ENCODE peak calls at places on chromosomes 1 and 21, in six cellular contexts. One of them, this sample, is unnamed.

GRCh38 chr1:33560680-33561079 is 88.2 kb downstream of the ZSCAN20 start:
- DNase-seq in IMR-90: peak; percentile 8
- DNase-seq in cardiac muscle cell: no peak
- DNase-seq in uterus: no peak
- DNase-seq in OCI-LY7: no peak
- DNase-seq in colonic mucosa: no peak
- DNase-seq in this sample: no peak

GRCh38 chr1:31111290-31111951 is 45.9 kb upstream of the PUM1 start:
- DNase-seq in cardiac muscle cell: no peak
- DNase-seq in uterus: no peak
- DNase-seq in colonic mucosa: peak; percentile 68
- DNase-seq in IMR-90: peak; percentile 34
- DNase-seq in OCI-LY7: no peak
- DNase-seq in this sample: no peak

GRCh38 chr1:54794401-54795099 is 6.6 kb downstream of the TTC22 start:
- DNase-seq in IMR-90: peak; percentile 4
- DNase-seq in colonic mucosa: peak; percentile 84
- DNase-seq in OCI-LY7: no peak
- DNase-seq in cardiac muscle cell: no peak
- DNase-seq in uterus: no peak
- DNase-seq in this sample: no peak

GRCh38 chr21:35249636-35250035 is 200.5 kb upstream of the RUNX1 start:
- DNase-seq in IMR-90: no peak
- DNase-seq in uterus: no peak
- DNase-seq in cardiac muscle cell: no peak
- DNase-seq in colonic mucosa: no peak
- DNase-seq in OCI-LY7: no peak
- DNase-seq in this sample: no peak

GRCh38 chr1:223214272-223214807 is 71.3 kb upstream of the TLR5 start:
- DNase-seq in colonic mucosa: no peak
- DNase-seq in OCI-LY7: no peak
- DNase-seq in cardiac muscle cell: no peak
- DNase-seq in IMR-90: no peak
- DNase-seq in uterus: no peak
- DNase-seq in this sample: no peak

GRCh38 chr1:103145449-103145848 is 37.1 kb upstream of the COL11A1 start:
- DNase-seq in IMR-90: no peak
- DNase-seq in uterus: no peak
- DNase-seq in colonic mucosa: no peak
- DNase-seq in OCI-LY7: no peak
- DNase-seq in cardiac muscle cell: no peak
- DNase-seq in this sample: no peak

GRCh38 chr1:206081811-206082210 is 28.8 kb downstream of the RHEX start:
- DNase-seq in IMR-90: no peak
- DNase-seq in uterus: peak; percentile 34
- DNase-seq in OCI-LY7: no peak
- DNase-seq in colonic mucosa: no peak
- DNase-seq in cardiac muscle cell: no peak
- DNase-seq in this sample: no peak

GRCh38 chr1:25082216-25082899 is 149.9 kb downstream of the SYF2 start:
- DNase-seq in IMR-90: peak; percentile 39
- DNase-seq in OCI-LY7: no peak
- DNase-seq in uterus: no peak
- DNase-seq in colonic mucosa: no peak
- DNase-seq in cardiac muscle cell: no peak
- DNase-seq in this sample: no peak

GRCh38 chr1:94612555-94613204 is 71.1 kb upstream of the F3 start:
- DNase-seq in cardiac muscle cell: no peak
- DNase-seq in colonic mucosa: no peak
- DNase-seq in OCI-LY7: no peak
- DNase-seq in IMR-90: no peak
- DNase-seq in uterus: no peak
- DNase-seq in this sample: no peak

GRCh38 chr1:231603598-231604275 is 22.9 kb upstream of the DISC1 start:
- DNase-seq in OCI-LY7: peak; percentile 65
- DNase-seq in uterus: peak; percentile 30
- DNase-seq in IMR-90: peak; percentile 54
- DNase-seq in cardiac muscle cell: peak; percentile 59
- DNase-seq in colonic mucosa: peak; percentile 59
- DNase-seq in this sample: peak; percentile 67

GRCh38 chr1:170445096-170445495 is 86.9 kb upstream of the GORAB start:
- DNase-seq in cardiac muscle cell: no peak
- DNase-seq in IMR-90: peak; percentile 84
- DNase-seq in uterus: no peak
- DNase-seq in OCI-LY7: no peak
- DNase-seq in colonic mucosa: no peak
- DNase-seq in this sample: no peak

GRCh38 chr1:19321071-19321470 is 8.9 kb downstream of the SLC66A1 start:
- DNase-seq in uterus: no peak
- DNase-seq in OCI-LY7: no peak
- DNase-seq in IMR-90: no peak
- DNase-seq in colonic mucosa: no peak
- DNase-seq in cardiac muscle cell: no peak
- DNase-seq in this sample: no peak

GRCh38 chr1:30754684-30755171 is 2.8 kb downstream of the LAPTM5 start:
- DNase-seq in colonic mucosa: no peak
- DNase-seq in OCI-LY7: peak; percentile 99
- DNase-seq in cardiac muscle cell: no peak
- DNase-seq in IMR-90: no peak
- DNase-seq in uterus: no peak
- DNase-seq in this sample: no peak

GRCh38 chr21:36477559-36477958 is 2.4 kb downstream of the CLDN14 start:
- DNase-seq in uterus: no peak
- DNase-seq in cardiac muscle cell: peak; percentile 75
- DNase-seq in OCI-LY7: no peak
- DNase-seq in IMR-90: no peak
- DNase-seq in colonic mucosa: no peak
- DNase-seq in this sample: no peak

GRCh38 chr1:119631433-119632102 is 16.5 kb downstream of the ZNF697 start:
- DNase-seq in OCI-LY7: no peak
- DNase-seq in IMR-90: peak; percentile 72
- DNase-seq in colonic mucosa: peak; percentile 86
- DNase-seq in cardiac muscle cell: peak; percentile 42
- DNase-seq in uterus: peak; percentile 86
- DNase-seq in this sample: no peak

GRCh38 chr1:82695443-82695842 is 894.7 kb downstream of the ADGRL2 start:
- DNase-seq in cardiac muscle cell: no peak
- DNase-seq in uterus: no peak
- DNase-seq in OCI-LY7: no peak
- DNase-seq in IMR-90: no peak
- DNase-seq in colonic mucosa: no peak
- DNase-seq in this sample: no peak

GRCh38 chr1:42328047-42328625 is 6.9 kb downstream of the FOXJ3 start:
- DNase-seq in colonic mucosa: no peak
- DNase-seq in IMR-90: no peak
- DNase-seq in cardiac muscle cell: no peak
- DNase-seq in uterus: no peak
- DNase-seq in OCI-LY7: no peak
- DNase-seq in this sample: no peak

GRCh38 chr21:42607525-42608102 is 45.8 kb upstream of the PDE9A start:
- DNase-seq in colonic mucosa: no peak
- DNase-seq in cardiac muscle cell: no peak
- DNase-seq in IMR-90: no peak
- DNase-seq in OCI-LY7: no peak
- DNase-seq in uterus: no peak
- DNase-seq in this sample: no peak

GRCh38 chr1:203930343-203930742 is 68.9 kb downstream of the SNRPE start:
- DNase-seq in colonic mucosa: no peak
- DNase-seq in uterus: no peak
- DNase-seq in cardiac muscle cell: no peak
- DNase-seq in IMR-90: peak; percentile 66
- DNase-seq in OCI-LY7: no peak
- DNase-seq in this sample: no peak

GRCh38 chr1:230415405-230416119 is 10.6 kb downstream of the PGBD5 start:
- DNase-seq in colonic mucosa: no peak
- DNase-seq in cardiac muscle cell: no peak
- DNase-seq in OCI-LY7: no peak
- DNase-seq in IMR-90: no peak
- DNase-seq in uterus: no peak
- DNase-seq in this sample: no peak

GRCh38 chr1:100347009-100347966 is 5.0 kb upstream of the CDC14A start:
- DNase-seq in cardiac muscle cell: no peak
- DNase-seq in colonic mucosa: no peak
- DNase-seq in uterus: no peak
- DNase-seq in IMR-90: peak; percentile 48
- DNase-seq in OCI-LY7: no peak
- DNase-seq in this sample: no peak

GRCh38 chr1:19441048-19441447 is 44.3 kb downstream of the CAPZB start:
- DNase-seq in uterus: no peak
- DNase-seq in cardiac muscle cell: no peak
- DNase-seq in colonic mucosa: no peak
- DNase-seq in IMR-90: no peak
- DNase-seq in OCI-LY7: no peak
- DNase-seq in this sample: no peak

GRCh38 chr1:219771039-219771438 is 157.3 kb downstream of the SLC30A10 start:
- DNase-seq in uterus: no peak
- DNase-seq in cardiac muscle cell: no peak
- DNase-seq in colonic mucosa: no peak
- DNase-seq in IMR-90: peak; percentile 97
- DNase-seq in OCI-LY7: no peak
- DNase-seq in this sample: no peak

GRCh38 chr21:26115346-26115745 is 55.2 kb downstream of the APP start:
- DNase-seq in uterus: no peak
- DNase-seq in OCI-LY7: no peak
- DNase-seq in colonic mucosa: no peak
- DNase-seq in IMR-90: no peak
- DNase-seq in cardiac muscle cell: no peak
- DNase-seq in this sample: no peak

DNA sequence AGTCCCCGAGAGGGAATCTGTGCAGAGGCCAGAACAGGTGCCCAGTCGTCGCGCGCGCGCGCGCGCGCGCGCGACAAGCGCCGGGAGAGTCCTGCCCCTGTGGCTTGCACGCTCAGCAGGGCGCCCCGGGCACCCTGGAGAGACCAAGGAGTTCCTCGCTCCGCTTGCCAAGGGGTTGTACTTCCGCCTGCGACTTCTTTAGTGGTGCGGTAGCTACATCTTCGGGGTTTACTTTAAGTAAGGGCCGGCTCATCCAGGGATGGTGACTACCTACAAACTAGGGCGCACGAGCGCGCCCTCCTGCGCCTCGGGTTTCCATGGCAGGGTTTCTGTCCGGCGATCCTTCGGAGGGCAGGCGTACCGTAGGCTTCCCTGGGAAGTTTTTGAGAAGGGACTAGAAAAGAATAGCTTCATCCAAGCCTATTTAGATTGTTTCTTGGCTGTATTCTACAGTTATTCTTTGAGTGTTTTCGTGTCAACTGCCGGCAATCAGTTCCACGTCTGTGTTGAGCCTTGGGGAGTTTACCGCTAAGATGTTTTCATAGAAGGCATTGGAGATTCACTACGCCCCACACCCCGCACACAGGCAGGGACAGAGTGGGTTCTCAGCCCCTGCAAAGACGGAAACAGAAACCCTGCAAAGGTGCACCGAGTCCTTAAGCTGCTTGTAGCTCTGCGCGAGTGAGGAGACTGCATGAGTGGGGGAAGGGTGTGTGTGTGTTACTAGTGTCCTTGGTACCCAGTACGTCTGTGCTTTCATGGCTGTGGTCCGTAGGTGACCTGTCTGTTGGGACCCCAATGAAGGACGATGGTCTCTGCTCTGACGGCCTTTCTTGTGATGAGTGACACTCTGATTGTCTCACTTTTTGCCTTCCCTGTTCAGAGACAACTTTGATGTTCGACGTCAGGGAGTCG is 1.7 kb downstream of the LHX4 start:
- DNase-seq in IMR-90: peak; percentile 45
- DNase-seq in colonic mucosa: peak; percentile 37
- DNase-seq in uterus: no peak
- DNase-seq in cardiac muscle cell: peak; percentile 47
- DNase-seq in OCI-LY7: peak; percentile 19
- DNase-seq in this sample: no peak
- H3K27ac ChIP-seq in IMR-90: no peak overlapping the region
- H3K27ac ChIP-seq in colonic mucosa: no peak overlapping the region
- H3K27ac ChIP-seq in uterus: no peak overlapping the region
- H3K27ac ChIP-seq in cardiac muscle cell: no peak overlapping the region
- H3K27ac ChIP-seq in OCI-LY7: no peak overlapping the region
- H3K27ac ChIP-seq in this sample: no peak overlapping the region

GRCh38 chr1:111735858-111736544 is 3.2 kb downstream of the INKA2 start:
- DNase-seq in colonic mucosa: no peak
- DNase-seq in cardiac muscle cell: peak; percentile 78
- DNase-seq in IMR-90: peak; percentile 47
- DNase-seq in OCI-LY7: no peak
- DNase-seq in uterus: peak; percentile 11
- DNase-seq in this sample: no peak

GRCh38 chr1:111737216-111738132 is 1.7 kb downstream of the INKA2 start:
- DNase-seq in colonic mucosa: no peak
- DNase-seq in IMR-90: no peak
- DNase-seq in OCI-LY7: peak; percentile 63
- DNase-seq in cardiac muscle cell: no peak
- DNase-seq in uterus: peak; percentile 10
- DNase-seq in this sample: no peak

GRCh38 chr1:111735321-111735720 is 3.9 kb downstream of the INKA2 start:
- DNase-seq in uterus: no peak
- DNase-seq in OCI-LY7: no peak
- DNase-seq in cardiac muscle cell: no peak
- DNase-seq in IMR-90: peak; percentile 48
- DNase-seq in colonic mucosa: no peak
- DNase-seq in this sample: no peak

GRCh38 chr1:111738133-111738435 is 1.1 kb downstream of the INKA2 start:
- DNase-seq in cardiac muscle cell: no peak
- DNase-seq in uterus: no peak
- DNase-seq in OCI-LY7: no peak
- DNase-seq in colonic mucosa: no peak
- DNase-seq in IMR-90: no peak
- DNase-seq in this sample: no peak

GRCh38 chr1:111736548-111737215 is 2.5 kb downstream of the INKA2 start:
- DNase-seq in IMR-90: peak; percentile 45
- DNase-seq in OCI-LY7: no peak
- DNase-seq in cardiac muscle cell: no peak
- DNase-seq in colonic mucosa: no peak
- DNase-seq in uterus: peak; percentile 29
- DNase-seq in this sample: no peak
- H3K27ac ChIP-seq in IMR-90: peak overlapping the region; percentile 38
- H3K27ac ChIP-seq in OCI-LY7: no peak overlapping the region
- H3K27ac ChIP-seq in cardiac muscle cell: peak overlapping the region; percentile 72
- H3K27ac ChIP-seq in colonic mucosa: no peak overlapping the region
- H3K27ac ChIP-seq in uterus: peak overlapping the region; percentile 88
- H3K27ac ChIP-seq in this sample: no peak overlapping the region

DNA sequence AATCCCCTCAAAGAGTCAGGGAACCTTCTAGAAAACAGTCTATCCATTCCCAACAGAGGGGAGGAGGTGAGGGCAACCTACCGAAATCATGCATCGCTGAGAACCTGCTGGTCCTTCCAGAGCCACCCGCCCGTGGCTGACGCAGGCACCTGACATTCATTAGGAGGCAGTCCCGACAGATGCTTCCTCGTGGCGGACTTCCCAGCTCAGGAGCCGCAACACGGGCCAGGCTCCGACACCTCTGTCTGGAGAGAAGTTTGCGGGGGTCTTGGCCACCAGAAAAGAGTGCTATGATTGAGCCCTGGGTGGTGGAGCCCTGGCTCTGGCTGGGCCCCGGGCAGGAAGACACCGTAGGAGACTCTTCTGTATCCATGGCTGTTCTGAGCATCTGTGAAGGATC is 86.4 kb upstream of the ARHGEF16 start:
- DNase-seq in colonic mucosa: no peak
- DNase-seq in IMR-90: no peak
- DNase-seq in cardiac muscle cell: no peak
- DNase-seq in uterus: no peak
- DNase-seq in OCI-LY7: no peak
- DNase-seq in this sample: no peak
- H3K27ac ChIP-seq in colonic mucosa: no peak overlapping the region
- H3K27ac ChIP-seq in IMR-90: no peak overlapping the region
- H3K27ac ChIP-seq in cardiac muscle cell: no peak overlapping the region
- H3K27ac ChIP-seq in uterus: peak overlapping the region; percentile 8
- H3K27ac ChIP-seq in OCI-LY7: no peak overlapping the region
- H3K27ac ChIP-seq in this sample: no peak overlapping the region

GRCh38 chr1:90850925-90851710 is 134.0 kb upstream of the BARHL2 start:
- DNase-seq in OCI-LY7: peak; percentile 44
- DNase-seq in IMR-90: peak; percentile 55
- DNase-seq in uterus: peak; percentile 76
- DNase-seq in cardiac muscle cell: peak; percentile 88
- DNase-seq in colonic mucosa: peak; percentile 82
- DNase-seq in this sample: peak; percentile 68
- H3K27ac ChIP-seq in OCI-LY7: no peak overlapping the region
- H3K27ac ChIP-seq in IMR-90: no peak overlapping the region
- H3K27ac ChIP-seq in uterus: peak overlapping the region; percentile 77
- H3K27ac ChIP-seq in cardiac muscle cell: no peak overlapping the region
- H3K27ac ChIP-seq in colonic mucosa: no peak overlapping the region
- H3K27ac ChIP-seq in this sample: no peak overlapping the region

This sample was measured in CD4-positive, alpha-beta memory T cell.